ENCODE peak calls at places on chromosomes 12 and 14, in nine cellular contexts. One of them, this sample, is unnamed.

GRCh38 chr12:126899926-126900792 is 1366.8 kb upstream of the TMEM132C start:
- DNase-seq in upper lobe of right lung: no peak
- DNase-seq in uterus: no peak
- DNase-seq in HepG2: no peak
- DNase-seq in tibial artery: no peak
- DNase-seq in lower leg skin: no peak
- DNase-seq in right lobe of liver: no peak
- DNase-seq in left ventricle myocardium inferior: no peak
- DNase-seq in testis: no peak
- DNase-seq in this sample: no peak

GRCh38 chr14:54175298-54175942 is 218.8 kb upstream of the BMP4 start:
- DNase-seq in right lobe of liver: peak
- DNase-seq in tibial artery: peak
- DNase-seq in uterus: peak
- DNase-seq in HepG2: peak
- DNase-seq in left ventricle myocardium inferior: no peak
- DNase-seq in upper lobe of right lung: no peak
- DNase-seq in lower leg skin: no peak
- DNase-seq in testis: peak
- DNase-seq in this sample: peak

GRCh38 chr14:53956427-53957201 is at the start of gene BMP4:
- DNase-seq in tibial artery: peak
- DNase-seq in lower leg skin: peak
- DNase-seq in left ventricle myocardium inferior: peak
- DNase-seq in HepG2: peak
- DNase-seq in upper lobe of right lung: peak
- DNase-seq in testis: peak
- DNase-seq in right lobe of liver: peak
- DNase-seq in uterus: peak
- DNase-seq in this sample: peak

GRCh38 chr12:72274926-72275325 is 2.8 kb downstream of the TRHDE start:
- DNase-seq in HepG2: peak
- DNase-seq in upper lobe of right lung: no peak
- DNase-seq in testis: no peak
- DNase-seq in tibial artery: no peak
- DNase-seq in uterus: peak
- DNase-seq in lower leg skin: no peak
- DNase-seq in left ventricle myocardium inferior: no peak
- DNase-seq in right lobe of liver: no peak
- DNase-seq in this sample: no peak

GRCh38 chr14:62329427-62329826 is 567.2 kb downstream of the SNAPC1 start:
- DNase-seq in upper lobe of right lung: no peak
- DNase-seq in left ventricle myocardium inferior: no peak
- DNase-seq in uterus: no peak
- DNase-seq in lower leg skin: no peak
- DNase-seq in testis: no peak
- DNase-seq in tibial artery: no peak
- DNase-seq in HepG2: no peak
- DNase-seq in right lobe of liver: no peak
- DNase-seq in this sample: no peak

GRCh38 chr12:50400104-50400637 is 514 bp upstream of the LARP4 start:
- DNase-seq in lower leg skin: no peak
- DNase-seq in testis: no peak
- DNase-seq in HepG2: no peak
- DNase-seq in upper lobe of right lung: no peak
- DNase-seq in right lobe of liver: no peak
- DNase-seq in left ventricle myocardium inferior: no peak
- DNase-seq in tibial artery: no peak
- DNase-seq in uterus: no peak
- DNase-seq in this sample: no peak

GRCh38 chr14:60151715-60152114 is 13.5 kb downstream of the DHRS7 start:
- DNase-seq in testis: peak
- DNase-seq in right lobe of liver: peak
- DNase-seq in lower leg skin: peak
- DNase-seq in left ventricle myocardium inferior: peak
- DNase-seq in HepG2: no peak
- DNase-seq in upper lobe of right lung: peak
- DNase-seq in uterus: peak
- DNase-seq in tibial artery: peak
- DNase-seq in this sample: no peak

GRCh38 chr12:52434096-52434733 is at the start of gene KRT75:
- DNase-seq in testis: no peak
- DNase-seq in uterus: no peak
- DNase-seq in HepG2: no peak
- DNase-seq in right lobe of liver: no peak
- DNase-seq in upper lobe of right lung: no peak
- DNase-seq in tibial artery: no peak
- DNase-seq in lower leg skin: peak
- DNase-seq in left ventricle myocardium inferior: no peak
- DNase-seq in this sample: no peak

GRCh38 chr12:89951050-89951693 is 242.5 kb upstream of the ATP2B1 start:
- DNase-seq in lower leg skin: no peak
- DNase-seq in right lobe of liver: no peak
- DNase-seq in testis: no peak
- DNase-seq in tibial artery: no peak
- DNase-seq in uterus: no peak
- DNase-seq in upper lobe of right lung: no peak
- DNase-seq in left ventricle myocardium inferior: no peak
- DNase-seq in HepG2: no peak
- DNase-seq in this sample: peak

GRCh38 chr14:104268295-104268694 is 129.9 kb downstream of the KIF26A start:
- DNase-seq in right lobe of liver: no peak
- DNase-seq in uterus: no peak
- DNase-seq in HepG2: no peak
- DNase-seq in testis: no peak
- DNase-seq in left ventricle myocardium inferior: no peak
- DNase-seq in upper lobe of right lung: no peak
- DNase-seq in tibial artery: no peak
- DNase-seq in lower leg skin: no peak
- DNase-seq in this sample: no peak

GRCh38 chr12:98696036-98696646 is 51.1 kb downstream of the APAF1 start:
- DNase-seq in lower leg skin: no peak
- DNase-seq in testis: no peak
- DNase-seq in tibial artery: no peak
- DNase-seq in right lobe of liver: no peak
- DNase-seq in uterus: no peak
- DNase-seq in left ventricle myocardium inferior: no peak
- DNase-seq in upper lobe of right lung: no peak
- DNase-seq in HepG2: no peak
- DNase-seq in this sample: no peak

GRCh38 chr12:22625671-22626251 is 790 bp downstream of the ETNK1 start:
- DNase-seq in lower leg skin: no peak
- DNase-seq in uterus: no peak
- DNase-seq in left ventricle myocardium inferior: peak
- DNase-seq in testis: peak
- DNase-seq in upper lobe of right lung: no peak
- DNase-seq in HepG2: peak
- DNase-seq in right lobe of liver: peak
- DNase-seq in tibial artery: peak
- DNase-seq in this sample: peak

GRCh38 chr14:34093878-34094277 is 143.0 kb upstream of the EGLN3 start:
- DNase-seq in tibial artery: no peak
- DNase-seq in testis: no peak
- DNase-seq in right lobe of liver: no peak
- DNase-seq in uterus: no peak
- DNase-seq in left ventricle myocardium inferior: no peak
- DNase-seq in upper lobe of right lung: no peak
- DNase-seq in HepG2: no peak
- DNase-seq in lower leg skin: no peak
- DNase-seq in this sample: no peak

GRCh38 chr14:75257241-75257640 is 21.4 kb upstream of the FOS start:
- DNase-seq in right lobe of liver: no peak
- DNase-seq in lower leg skin: no peak
- DNase-seq in tibial artery: no peak
- DNase-seq in uterus: no peak
- DNase-seq in HepG2: no peak
- DNase-seq in left ventricle myocardium inferior: no peak
- DNase-seq in testis: no peak
- DNase-seq in upper lobe of right lung: no peak
- DNase-seq in this sample: no peak

GRCh38 chr12:58757422-58757821 is 162.9 kb downstream of the LRIG3 start:
- DNase-seq in right lobe of liver: no peak
- DNase-seq in tibial artery: no peak
- DNase-seq in testis: no peak
- DNase-seq in lower leg skin: no peak
- DNase-seq in upper lobe of right lung: no peak
- DNase-seq in HepG2: no peak
- DNase-seq in left ventricle myocardium inferior: no peak
- DNase-seq in uterus: no peak
- DNase-seq in this sample: no peak

GRCh38 chr14:95522556-95522955 is 6.1 kb upstream of the SYNE3 start:
- DNase-seq in lower leg skin: no peak
- DNase-seq in HepG2: no peak
- DNase-seq in upper lobe of right lung: no peak
- DNase-seq in testis: no peak
- DNase-seq in left ventricle myocardium inferior: no peak
- DNase-seq in tibial artery: no peak
- DNase-seq in uterus: no peak
- DNase-seq in right lobe of liver: no peak
- DNase-seq in this sample: no peak

GRCh38 chr14:95524706-95525512 is 8.5 kb upstream of the SYNE3 start:
- DNase-seq in tibial artery: no peak
- DNase-seq in HepG2: peak
- DNase-seq in uterus: no peak
- DNase-seq in right lobe of liver: no peak
- DNase-seq in left ventricle myocardium inferior: no peak
- DNase-seq in testis: no peak
- DNase-seq in upper lobe of right lung: no peak
- DNase-seq in lower leg skin: peak
- DNase-seq in this sample: no peak

GRCh38 chr14:95523051-95523817 is 6.8 kb upstream of the SYNE3 start:
- DNase-seq in uterus: no peak
- DNase-seq in HepG2: peak
- DNase-seq in upper lobe of right lung: no peak
- DNase-seq in lower leg skin: peak
- DNase-seq in testis: no peak
- DNase-seq in right lobe of liver: no peak
- DNase-seq in tibial artery: no peak
- DNase-seq in left ventricle myocardium inferior: no peak
- DNase-seq in this sample: no peak

GRCh38 chr14:95522116-95522515 is 5.7 kb upstream of the SYNE3 start:
- DNase-seq in uterus: no peak
- DNase-seq in tibial artery: no peak
- DNase-seq in lower leg skin: peak
- DNase-seq in right lobe of liver: no peak
- DNase-seq in upper lobe of right lung: no peak
- DNase-seq in testis: no peak
- DNase-seq in left ventricle myocardium inferior: no peak
- DNase-seq in HepG2: no peak
- DNase-seq in this sample: no peak

GRCh38 chr14:95523818-95524448 is 7.5 kb upstream of the SYNE3 start:
- DNase-seq in left ventricle myocardium inferior: no peak
- DNase-seq in lower leg skin: peak
- DNase-seq in upper lobe of right lung: no peak
- DNase-seq in tibial artery: no peak
- DNase-seq in uterus: no peak
- DNase-seq in testis: no peak
- DNase-seq in HepG2: peak
- DNase-seq in right lobe of liver: peak
- DNase-seq in this sample: no peak
- TF ChIP-seq CTCF in left ventricle myocardium inferior: peak
- TF ChIP-seq CTCF in lower leg skin: no peak
- TF ChIP-seq CTCF in upper lobe of right lung: peak
- TF ChIP-seq CTCF in tibial artery: no peak
- TF ChIP-seq CTCF in uterus: no peak
- TF ChIP-seq CTCF in testis: no peak
- TF ChIP-seq CTCF in HepG2: peak
- TF ChIP-seq CTCF in right lobe of liver: peak
- TF ChIP-seq CTCF in this sample: no peak

DNA sequence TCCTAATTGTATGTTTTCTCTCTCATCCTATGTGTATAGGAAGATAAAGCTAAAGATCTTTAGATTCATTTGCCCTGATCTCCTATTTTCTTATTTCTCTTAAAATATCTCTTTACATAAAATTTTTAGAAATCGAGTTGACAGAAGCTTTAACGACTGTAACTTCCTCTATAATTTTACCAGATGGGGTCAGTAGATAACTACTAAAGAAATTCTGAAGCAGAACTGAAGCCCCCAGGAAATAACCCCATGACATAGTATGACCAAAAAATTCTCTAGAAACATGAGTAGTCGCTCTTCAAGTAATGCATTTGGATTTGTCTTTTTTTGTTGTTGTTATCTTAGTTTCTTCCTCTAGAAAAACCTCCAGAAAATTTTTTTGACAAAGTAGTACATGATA is 288.0 kb downstream of the ERC1 start:
- DNase-seq in right lobe of liver: no peak
- DNase-seq in HepG2: no peak
- DNase-seq in testis: no peak
- DNase-seq in uterus: no peak
- DNase-seq in tibial artery: no peak
- DNase-seq in left ventricle myocardium inferior: no peak
- DNase-seq in lower leg skin: no peak
- DNase-seq in upper lobe of right lung: no peak
- DNase-seq in this sample: no peak
- TF ChIP-seq CTCF in right lobe of liver: no peak
- TF ChIP-seq CTCF in HepG2: no peak
- TF ChIP-seq CTCF in testis: no peak
- TF ChIP-seq CTCF in uterus: no peak
- TF ChIP-seq CTCF in tibial artery: no peak
- TF ChIP-seq CTCF in left ventricle myocardium inferior: peak
- TF ChIP-seq CTCF in lower leg skin: no peak
- TF ChIP-seq CTCF in upper lobe of right lung: no peak
- TF ChIP-seq CTCF in this sample: peak

DNA sequence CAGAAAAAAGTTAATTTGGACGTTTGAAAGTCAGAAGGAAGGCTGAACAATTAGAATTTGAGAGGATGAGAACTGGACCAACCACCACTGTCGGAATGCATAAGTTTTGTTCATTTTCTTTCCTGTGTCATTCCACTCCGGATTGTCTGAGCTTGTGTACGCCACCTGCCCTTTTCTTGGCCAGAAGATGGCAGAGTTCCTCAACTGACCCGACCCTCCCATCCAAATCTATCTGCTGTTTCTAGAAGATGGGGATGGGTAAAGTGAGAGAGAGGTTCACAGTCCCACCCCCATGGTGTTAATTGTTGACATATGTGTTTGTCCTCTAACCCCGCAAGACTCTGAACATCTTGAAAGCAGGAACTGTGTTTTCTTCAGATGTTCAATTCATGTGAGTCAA is 388.0 kb downstream of the VRK1 start:
- DNase-seq in uterus: no peak
- DNase-seq in testis: peak
- DNase-seq in HepG2: no peak
- DNase-seq in tibial artery: no peak
- DNase-seq in lower leg skin: no peak
- DNase-seq in right lobe of liver: no peak
- DNase-seq in left ventricle myocardium inferior: no peak
- DNase-seq in upper lobe of right lung: no peak
- DNase-seq in this sample: peak
- TF ChIP-seq CTCF in uterus: no peak
- TF ChIP-seq CTCF in testis: no peak
- TF ChIP-seq CTCF in HepG2: peak
- TF ChIP-seq CTCF in tibial artery: no peak
- TF ChIP-seq CTCF in lower leg skin: no peak
- TF ChIP-seq CTCF in right lobe of liver: peak
- TF ChIP-seq CTCF in left ventricle myocardium inferior: peak
- TF ChIP-seq CTCF in upper lobe of right lung: peak
- TF ChIP-seq CTCF in this sample: peak

GRCh38 chr14:52021971-52022600 is 32.7 kb downstream of the RTRAF start:
- DNase-seq in right lobe of liver: no peak
- DNase-seq in uterus: no peak
- DNase-seq in HepG2: no peak
- DNase-seq in tibial artery: no peak
- DNase-seq in lower leg skin: no peak
- DNase-seq in upper lobe of right lung: no peak
- DNase-seq in left ventricle myocardium inferior: no peak
- DNase-seq in testis: no peak
- DNase-seq in this sample: peak
- TF ChIP-seq CTCF in right lobe of liver: no peak
- TF ChIP-seq CTCF in uterus: no peak
- TF ChIP-seq CTCF in HepG2: no peak
- TF ChIP-seq CTCF in tibial artery: no peak
- TF ChIP-seq CTCF in lower leg skin: no peak
- TF ChIP-seq CTCF in upper lobe of right lung: no peak
- TF ChIP-seq CTCF in left ventricle myocardium inferior: no peak
- TF ChIP-seq CTCF in testis: no peak
- TF ChIP-seq CTCF in this sample: no peak

This sample was measured in GM13977.